ENCODE peak calls at places on chromosomes 4 and X, in five cellular contexts. One of them, this sample, is unnamed. For H3K4me1, the result is how much of the 10 kb centered on the place peaks cover.

GRCh38 chr4:80361329-80361900 is 25.9 kb downstream of the CFAP299 start:
- DNase-seq in A549: peak
- DNase-seq in sigmoid colon: no peak
- DNase-seq in SK-N-SH: peak
- DNase-seq in upper lobe of left lung: no peak
- DNase-seq in this sample: no peak

GRCh38 chrX:70525733-70526132 is 81.1 kb downstream of the DLG3 start:
- DNase-seq in A549: peak
- DNase-seq in sigmoid colon: no peak
- DNase-seq in SK-N-SH: no peak
- DNase-seq in upper lobe of left lung: peak
- DNase-seq in this sample: peak

GRCh38 chr4:166827167-166827566 is 407.1 kb downstream of the SPOCK3 start:
- DNase-seq in A549: no peak
- DNase-seq in sigmoid colon: no peak
- DNase-seq in SK-N-SH: no peak
- DNase-seq in upper lobe of left lung: no peak
- DNase-seq in this sample: peak

GRCh38 chr4:54011201-54011600 is 53.2 kb downstream of the CHIC2 start:
- DNase-seq in A549: no peak
- DNase-seq in sigmoid colon: no peak
- DNase-seq in SK-N-SH: no peak
- DNase-seq in upper lobe of left lung: no peak
- DNase-seq in this sample: no peak

GRCh38 chrX:153052534-153052933 is 3.7 kb upstream of the PNMA3 start:
- DNase-seq in A549: no peak
- DNase-seq in sigmoid colon: no peak
- DNase-seq in SK-N-SH: no peak
- DNase-seq in upper lobe of left lung: no peak
- DNase-seq in this sample: no peak

GRCh38 chrX:45709381-45709780 is 508.7 kb upstream of the DIPK2B start:
- DNase-seq in A549: no peak
- DNase-seq in sigmoid colon: no peak
- DNase-seq in SK-N-SH: no peak
- DNase-seq in upper lobe of left lung: no peak
- DNase-seq in this sample: no peak

GRCh38 chr4:147354271-147354670 is 126.6 kb upstream of the EDNRA start:
- DNase-seq in A549: no peak
- DNase-seq in sigmoid colon: no peak
- DNase-seq in SK-N-SH: no peak
- DNase-seq in upper lobe of left lung: no peak
- DNase-seq in this sample: no peak

GRCh38 chr4:155809835-155810234 is 51.0 kb downstream of the GUCY1B1 start:
- DNase-seq in A549: peak
- DNase-seq in sigmoid colon: no peak
- DNase-seq in SK-N-SH: peak
- DNase-seq in upper lobe of left lung: no peak
- DNase-seq in this sample: no peak

GRCh38 chr4:124295413-124295812 is 417.1 kb downstream of the ANKRD50 start:
- DNase-seq in A549: no peak
- DNase-seq in sigmoid colon: no peak
- DNase-seq in SK-N-SH: no peak
- DNase-seq in upper lobe of left lung: no peak
- DNase-seq in this sample: no peak

GRCh38 chr4:75924309-75924708 is 16.5 kb downstream of the NAAA start:
- DNase-seq in A549: no peak
- DNase-seq in sigmoid colon: no peak
- DNase-seq in SK-N-SH: no peak
- DNase-seq in upper lobe of left lung: no peak
- DNase-seq in this sample: no peak

GRCh38 chr4:147787204-147787603 is 55.3 kb downstream of the ARHGAP10 start:
- DNase-seq in A549: no peak
- DNase-seq in sigmoid colon: peak
- DNase-seq in SK-N-SH: no peak
- DNase-seq in upper lobe of left lung: no peak
- DNase-seq in this sample: no peak

GRCh38 chr4:184344435-184344834 is 126.8 kb upstream of the ENPP6 start:
- DNase-seq in A549: no peak
- DNase-seq in sigmoid colon: no peak
- DNase-seq in SK-N-SH: no peak
- DNase-seq in upper lobe of left lung: no peak
- DNase-seq in this sample: no peak

GRCh38 chr4:74038161-74039064 is at the start of gene CXCL3:
- DNase-seq in A549: peak
- DNase-seq in sigmoid colon: peak
- DNase-seq in SK-N-SH: peak
- DNase-seq in upper lobe of left lung: peak
- DNase-seq in this sample: peak

GRCh38 chrX:3549442-3549875 is 164.0 kb downstream of the PRKX start:
- DNase-seq in A549: peak
- DNase-seq in sigmoid colon: no peak
- DNase-seq in SK-N-SH: peak
- DNase-seq in upper lobe of left lung: no peak
- DNase-seq in this sample: no peak

GRCh38 chr4:123587983-123588494 is 191.4 kb downstream of the SPRY1 start:
- DNase-seq in A549: peak
- DNase-seq in sigmoid colon: peak
- DNase-seq in SK-N-SH: peak
- DNase-seq in upper lobe of left lung: peak
- DNase-seq in this sample: peak

GRCh38 chr4:163385466-163385865 is 41.8 kb downstream of the NPY5R start:
- DNase-seq in A549: no peak
- DNase-seq in sigmoid colon: no peak
- DNase-seq in SK-N-SH: no peak
- DNase-seq in upper lobe of left lung: no peak
- DNase-seq in this sample: no peak

GRCh38 chr4:133102612-133103409 is 46.3 kb upstream of the PCDH10 start:
- DNase-seq in A549: no peak
- DNase-seq in sigmoid colon: no peak
- DNase-seq in SK-N-SH: no peak
- DNase-seq in upper lobe of left lung: no peak
- DNase-seq in this sample: no peak
- TF ChIP-seq EP300 in A549: no peak
- TF ChIP-seq EP300 in sigmoid colon: no peak
- TF ChIP-seq EP300 in SK-N-SH: no peak
- TF ChIP-seq EP300 in upper lobe of left lung: no peak
- TF ChIP-seq EP300 in this sample: no peak

DNA sequence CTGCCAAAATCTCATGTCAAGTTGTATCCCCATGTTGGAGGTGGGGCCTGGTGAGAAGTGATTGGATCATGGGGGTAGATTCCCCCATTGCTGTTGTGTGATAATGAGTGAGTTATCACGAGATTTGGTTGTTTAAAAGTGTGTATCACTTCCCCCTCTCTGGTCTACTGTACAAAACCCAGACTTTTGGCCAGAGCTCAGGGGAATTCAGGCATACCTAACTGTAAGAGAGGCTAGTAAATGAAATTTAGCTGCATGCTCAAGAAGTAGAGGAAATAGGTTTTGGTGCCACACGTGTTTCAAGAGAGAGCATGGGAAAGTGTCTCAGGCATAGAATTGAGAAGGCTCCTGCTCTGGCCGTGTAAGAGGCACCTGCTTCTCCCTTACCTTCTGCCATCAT is 190.5 kb upstream of the GALNTL6 start:
- DNase-seq in A549: no peak
- DNase-seq in sigmoid colon: no peak
- DNase-seq in SK-N-SH: no peak
- DNase-seq in upper lobe of left lung: no peak
- DNase-seq in this sample: no peak
- H3K4me1 ChIP-seq in A549: under half
- H3K4me1 ChIP-seq in sigmoid colon: under half
- H3K4me1 ChIP-seq in SK-N-SH: under half
- H3K4me1 ChIP-seq in upper lobe of left lung: under half
- H3K4me1 ChIP-seq in this sample: under half

GRCh38 chr4:23021040-23021439 is 328.3 kb downstream of the GBA3 start:
- DNase-seq in A549: no peak
- DNase-seq in sigmoid colon: no peak
- DNase-seq in SK-N-SH: no peak
- DNase-seq in upper lobe of left lung: no peak
- DNase-seq in this sample: no peak
- H3K27ac ChIP-seq in A549: peak
- H3K27ac ChIP-seq in sigmoid colon: no peak
- H3K27ac ChIP-seq in SK-N-SH: no peak
- H3K27ac ChIP-seq in upper lobe of left lung: no peak
- H3K27ac ChIP-seq in this sample: no peak

GRCh38 chr4:56976283-56976877 is 1.0 kb downstream of the NOA1 start:
- DNase-seq in A549: no peak
- DNase-seq in sigmoid colon: no peak
- DNase-seq in SK-N-SH: no peak
- DNase-seq in upper lobe of left lung: peak
- DNase-seq in this sample: peak

GRCh38 chr4:56976878-56977320 is 507 bp downstream of the NOA1 start:
- DNase-seq in A549: peak
- DNase-seq in sigmoid colon: peak
- DNase-seq in SK-N-SH: peak
- DNase-seq in upper lobe of left lung: peak
- DNase-seq in this sample: peak

GRCh38 chr4:56979674-56980073 is 978 bp downstream of the POLR2B start:
- DNase-seq in A549: no peak
- DNase-seq in sigmoid colon: no peak
- DNase-seq in SK-N-SH: no peak
- DNase-seq in upper lobe of left lung: peak
- DNase-seq in this sample: no peak

GRCh38 chr4:56978750-56979303 is at the start of gene POLR2B:
- DNase-seq in A549: peak
- DNase-seq in sigmoid colon: peak
- DNase-seq in SK-N-SH: peak
- DNase-seq in upper lobe of left lung: peak
- DNase-seq in this sample: peak

GRCh38 chr4:56977321-56978012 is at the start of gene NOA1:
- DNase-seq in A549: peak
- DNase-seq in sigmoid colon: peak
- DNase-seq in SK-N-SH: peak
- DNase-seq in upper lobe of left lung: peak
- DNase-seq in this sample: peak
- TF ChIP-seq EP300 in A549: no peak
- TF ChIP-seq EP300 in sigmoid colon: no peak
- TF ChIP-seq EP300 in SK-N-SH: no peak
- TF ChIP-seq EP300 in upper lobe of left lung: no peak
- TF ChIP-seq EP300 in this sample: no peak

GRCh38 chr4:140098481-140099132 is 55.4 kb downstream of the MAML3 start:
- DNase-seq in A549: no peak
- DNase-seq in sigmoid colon: no peak
- DNase-seq in SK-N-SH: no peak
- DNase-seq in upper lobe of left lung: no peak
- DNase-seq in this sample: no peak
- H3K4me1 ChIP-seq in A549: half or more
- H3K4me1 ChIP-seq in sigmoid colon: under half
- H3K4me1 ChIP-seq in SK-N-SH: half or more
- H3K4me1 ChIP-seq in upper lobe of left lung: half or more
- H3K4me1 ChIP-seq in this sample: half or more

DNA sequence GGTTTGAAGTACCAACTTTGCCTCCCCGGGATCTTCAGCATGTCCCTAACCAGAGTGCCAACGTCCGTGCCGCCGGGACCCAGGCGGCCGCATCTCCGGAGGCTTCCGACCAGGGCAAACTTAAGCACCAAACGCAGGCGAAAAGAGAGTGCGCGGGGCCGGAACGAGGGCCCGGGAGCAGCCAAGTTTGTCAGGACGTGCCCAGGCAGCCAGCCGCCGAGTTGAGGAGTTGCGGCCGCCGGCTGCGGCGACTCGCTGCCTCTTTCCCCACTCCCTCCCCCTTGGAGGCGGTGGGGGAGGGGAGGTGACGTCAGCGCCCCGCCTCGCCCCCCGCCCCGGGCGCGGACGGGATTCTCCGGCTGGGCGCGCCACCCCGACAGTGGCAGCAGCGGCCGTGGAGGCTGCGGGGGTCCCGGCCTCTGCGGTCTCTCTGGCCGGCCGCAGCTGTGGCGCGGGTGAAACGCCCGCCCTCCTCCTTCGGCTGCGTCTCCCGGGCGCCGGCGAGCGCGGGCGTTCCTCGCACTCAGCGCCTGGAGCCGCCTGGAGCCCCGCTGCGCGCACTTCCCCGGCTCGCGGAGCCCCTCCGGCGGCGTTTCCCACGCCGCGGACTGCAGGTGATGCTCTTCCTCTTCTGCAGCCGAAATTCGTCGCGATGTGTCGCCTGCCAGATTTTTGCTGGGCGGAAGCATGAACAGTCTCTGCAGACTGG is 2.9 kb upstream of the FAT1 start:
- DNase-seq in A549: peak
- DNase-seq in sigmoid colon: peak
- DNase-seq in SK-N-SH: peak
- DNase-seq in upper lobe of left lung: peak
- DNase-seq in this sample: peak
- H3K27ac ChIP-seq in A549: peak
- H3K27ac ChIP-seq in sigmoid colon: peak
- H3K27ac ChIP-seq in SK-N-SH: no peak
- H3K27ac ChIP-seq in upper lobe of left lung: peak
- H3K27ac ChIP-seq in this sample: peak

DNA sequence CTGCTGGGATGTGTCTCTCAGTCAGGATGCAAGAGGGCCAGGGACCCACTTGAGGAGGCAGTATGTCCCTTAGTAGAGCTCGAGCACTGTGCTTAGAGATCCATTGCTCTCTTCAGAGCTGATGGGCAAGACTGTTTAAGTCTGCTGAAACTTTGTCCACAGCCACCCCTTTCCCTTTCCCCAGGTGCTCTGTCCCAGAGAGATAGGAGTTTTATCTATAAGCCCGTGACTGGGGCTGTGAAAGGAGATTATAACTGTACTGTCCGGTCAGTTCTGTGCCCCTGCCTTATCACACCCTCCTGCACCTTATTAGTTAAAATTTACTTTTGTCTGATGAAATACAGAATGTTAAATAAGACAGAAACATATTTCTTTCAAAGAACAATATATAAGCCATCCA is 378.4 kb downstream of the PABPC4L start:
- DNase-seq in A549: no peak
- DNase-seq in sigmoid colon: no peak
- DNase-seq in SK-N-SH: no peak
- DNase-seq in upper lobe of left lung: no peak
- DNase-seq in this sample: no peak
- TF ChIP-seq EP300 in A549: no peak
- TF ChIP-seq EP300 in sigmoid colon: no peak
- TF ChIP-seq EP300 in SK-N-SH: no peak
- TF ChIP-seq EP300 in upper lobe of left lung: no peak
- TF ChIP-seq EP300 in this sample: no peak

GRCh38 chrX:19776753-19777152 is 110.6 kb downstream of the SH3KBP1 start:
- DNase-seq in A549: no peak
- DNase-seq in sigmoid colon: no peak
- DNase-seq in SK-N-SH: no peak
- DNase-seq in upper lobe of left lung: no peak
- DNase-seq in this sample: no peak

GRCh38 chrX:19787305-19787704 is 100.1 kb downstream of the SH3KBP1 start:
- DNase-seq in A549: no peak
- DNase-seq in sigmoid colon: no peak
- DNase-seq in SK-N-SH: no peak
- DNase-seq in upper lobe of left lung: no peak
- DNase-seq in this sample: no peak

GRCh38 chrX:19785647-19786046 is 101.8 kb downstream of the SH3KBP1 start:
- DNase-seq in A549: no peak
- DNase-seq in sigmoid colon: no peak
- DNase-seq in SK-N-SH: no peak
- DNase-seq in upper lobe of left lung: no peak
- DNase-seq in this sample: no peak

DNA sequence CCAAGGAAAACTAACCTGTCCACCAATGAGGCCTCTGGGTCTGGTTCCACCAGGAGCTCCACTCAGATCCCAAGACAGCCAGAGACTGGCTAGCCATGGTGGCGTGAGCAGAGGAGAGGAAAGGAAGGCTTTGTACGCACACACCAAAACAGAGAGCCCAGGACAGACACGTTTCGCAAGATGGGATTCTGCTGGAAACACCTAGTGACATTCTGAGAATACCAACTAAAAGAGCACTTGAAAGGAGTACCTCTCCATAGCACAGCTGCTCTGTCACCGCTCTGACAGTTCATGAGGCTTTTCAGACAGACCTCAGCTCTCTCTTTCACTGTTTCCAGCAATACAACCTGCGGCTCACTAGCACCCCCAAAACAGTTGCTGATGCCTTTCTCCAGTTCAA is 105.0 kb downstream of the SH3KBP1 start:
- DNase-seq in A549: no peak
- DNase-seq in sigmoid colon: no peak
- DNase-seq in SK-N-SH: no peak
- DNase-seq in upper lobe of left lung: peak
- DNase-seq in this sample: no peak
- H3K4me1 ChIP-seq in A549: under half
- H3K4me1 ChIP-seq in sigmoid colon: under half
- H3K4me1 ChIP-seq in SK-N-SH: under half
- H3K4me1 ChIP-seq in upper lobe of left lung: under half
- H3K4me1 ChIP-seq in this sample: under half

This sample was measured in stomach.